ENCODE peak calls at places on chromosomes 11 and 22, in five cellular contexts. B is CD4-positive, alpha-beta memory T cell; A is GM23248; M is GM06990; U is CD4-positive, CD25-positive, alpha-beta regulatory T cell. N is an unnamed sample. For H3K27me3, the result is how much of the 10 kb centered on the place peaks cover.

GRCh38 chr11:35276396-35276795 is 137.4 kb downstream of the CD44 start:
- DNase-seq in B (peak), A (peak), M (no peak), U (peak), N (no peak)

GRCh38 chr11:12598330-12599256 is 75.6 kb upstream of the TEAD1 start:
- DNase-seq in B (peak), A (no peak), M (no peak), U (peak), N (no peak)

GRCh38 chr22:26464312-26464711 is 19.3 kb downstream of the HPS4 start:
- DNase-seq in B (no peak), A (peak), M (no peak), U (no peak), N (no peak)

GRCh38 chr11:121696177-121696863 is 243.6 kb upstream of the SORL1-AS1 start:
- DNase-seq in B (no peak), A (no peak), M (no peak), U (no peak), N (no peak)

GRCh38 chr11:70568504-70569172 is 170.3 kb downstream of the CTTN start:
- DNase-seq in B (no peak), A (peak), M (no peak), U (no peak), N (peak)

GRCh38 chr22:22397292-22397870 is 111.2 kb downstream of the ZNF280B start:
- DNase-seq in B (no peak), A (peak), M (no peak), U (no peak), N (peak)

GRCh38 chr11:8382436-8383053 is 118.9 kb upstream of the LMO1 start:
- DNase-seq in B (no peak), A (peak), M (no peak), U (no peak), N (no peak)

GRCh38 chr11:76269247-76269646 is 62.9 kb upstream of the WNT11 start:
- DNase-seq in B (no peak), A (peak), M (no peak), U (no peak), N (no peak)

GRCh38 chr11:68843052-68843561 is 1.4 kb upstream of the CPT1A start:
- DNase-seq in B (peak), A (peak), M (peak), U (peak), N (peak)

GRCh38 chr22:21448627-21449416 is 18.4 kb upstream of the TMEM191C start:
- DNase-seq in B (no peak), A (no peak), M (no peak), U (no peak), N (no peak)

GRCh38 chr22:19325296-19325950 is 33.9 kb upstream of the CLTCL1 start:
- DNase-seq in B (no peak), A (peak), M (no peak), U (no peak), N (no peak)

GRCh38 chr11:77547863-77548551 is 41.7 kb upstream of the AQP11 start:
- DNase-seq in B (peak), A (peak), M (no peak), U (peak), N (peak)

GRCh38 chr11:131064373-131064991 is 148.2 kb upstream of the SNX19 start:
- DNase-seq in B (no peak), A (peak), M (peak), U (peak), N (peak)

GRCh38 chr22:30826670-30827355 is 132.1 kb downstream of the OSBP2 start:
- DNase-seq in B (no peak), A (no peak), M (no peak), U (no peak), N (no peak)

GRCh38 chr11:63813563-63814382 is 517 bp downstream of the SPINDOC start:
- DNase-seq in B (peak), A (peak), M (peak), U (peak), N (no peak)

GRCh38 chr11:2194877-2195755 is 23.5 kb upstream of the TH start:
- DNase-seq in B (peak), A (peak), M (no peak), U (peak), N (no peak)

GRCh38 chr22:28808716-28809355 is 8.5 kb upstream of the XBP1 start:
- DNase-seq in B (no peak), A (no peak), M (no peak), U (no peak), N (peak)

GRCh38 chr11:36509265-36509664 is 807 bp downstream of the TRAF6 start:
- DNase-seq in B (peak), A (peak), M (no peak), U (peak), N (peak)

GRCh38 chr11:69825037-69825834 is 6.0 kb upstream of the FGF3 start:
- DNase-seq in B (no peak), A (peak), M (no peak), U (no peak), N (peak)

GRCh38 chr22:22981670-22982571 is 88.4 kb upstream of the GNAZ start:
- DNase-seq in B (no peak), A (no peak), M (no peak), U (no peak), N (no peak)

GRCh38 chr11:40027737-40028136 is 1431.7 kb downstream of the LRRC4C start:
- DNase-seq in B (no peak), A (no peak), M (no peak), U (no peak), N (no peak)

GRCh38 chr11:8701891-8702597 is 19.5 kb downstream of the RPL27A start:
- DNase-seq in B (no peak), A (no peak), M (no peak), U (no peak), N (no peak)

GRCh38 chr11:72770799-72771198 is 18.6 kb upstream of the ARAP1 start:
- DNase-seq in B (no peak), A (no peak), M (no peak), U (no peak), N (no peak)

GRCh38 chr11:82960779-82961143 is 59.2 kb downstream of the DDIAS start:
- DNase-seq in B (no peak), A (no peak), M (no peak), U (no peak), N (no peak)

GRCh38 chr11:86559311-86559945 is 113.0 kb downstream of the ME3 start:
- DNase-seq in B (no peak), A (peak), M (no peak), U (no peak), N (peak)

GRCh38 chr11:134293119-134294113 is 17.2 kb downstream of the GLB1L3 start:
- DNase-seq in B (no peak), A (no peak), M (no peak), U (no peak), N (no peak)

GRCh38 chr11:35138949-35139881 is at the start of gene CD44:
- DNase-seq in B (peak), A (peak), M (peak), U (peak), N (peak)

GRCh38 chr11:77191823-77192495 is 63.9 kb downstream of the MYO7A start:
- DNase-seq in B (peak), A (peak), M (peak), U (peak), N (peak)

GRCh38 chr11:8219257-8220021 is 44.2 kb downstream of the LMO1 start:
- DNase-seq in B (peak), A (peak), M (no peak), U (peak), N (peak)

DNA sequence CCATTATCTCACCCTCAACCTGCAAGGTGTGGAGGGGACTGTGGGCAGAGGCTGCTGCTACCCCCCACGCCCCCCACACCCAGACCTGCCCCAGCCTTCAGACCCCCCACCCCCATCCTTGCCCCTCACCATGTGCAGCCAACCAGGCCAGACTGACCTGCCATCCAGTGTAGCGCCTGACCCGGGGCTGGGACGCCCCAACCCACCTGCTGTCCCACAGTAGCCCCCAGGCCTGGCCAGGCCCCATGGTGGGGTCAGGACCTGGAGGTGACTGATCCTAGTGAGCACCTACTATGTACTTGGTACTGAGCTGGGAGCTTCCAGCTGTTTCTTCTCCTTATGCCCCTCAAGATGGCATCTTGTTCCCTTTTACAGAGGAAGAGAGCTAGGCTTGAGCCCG is 113.1 kb downstream of the CACNA1I start:
- DNase-seq in B (no peak), A (no peak), M (no peak), U (no peak), N (no peak)
- H3K27me3 ChIP-seq in B (under half), A (under half), M (under half), U (under half), N (under half)

DNA sequence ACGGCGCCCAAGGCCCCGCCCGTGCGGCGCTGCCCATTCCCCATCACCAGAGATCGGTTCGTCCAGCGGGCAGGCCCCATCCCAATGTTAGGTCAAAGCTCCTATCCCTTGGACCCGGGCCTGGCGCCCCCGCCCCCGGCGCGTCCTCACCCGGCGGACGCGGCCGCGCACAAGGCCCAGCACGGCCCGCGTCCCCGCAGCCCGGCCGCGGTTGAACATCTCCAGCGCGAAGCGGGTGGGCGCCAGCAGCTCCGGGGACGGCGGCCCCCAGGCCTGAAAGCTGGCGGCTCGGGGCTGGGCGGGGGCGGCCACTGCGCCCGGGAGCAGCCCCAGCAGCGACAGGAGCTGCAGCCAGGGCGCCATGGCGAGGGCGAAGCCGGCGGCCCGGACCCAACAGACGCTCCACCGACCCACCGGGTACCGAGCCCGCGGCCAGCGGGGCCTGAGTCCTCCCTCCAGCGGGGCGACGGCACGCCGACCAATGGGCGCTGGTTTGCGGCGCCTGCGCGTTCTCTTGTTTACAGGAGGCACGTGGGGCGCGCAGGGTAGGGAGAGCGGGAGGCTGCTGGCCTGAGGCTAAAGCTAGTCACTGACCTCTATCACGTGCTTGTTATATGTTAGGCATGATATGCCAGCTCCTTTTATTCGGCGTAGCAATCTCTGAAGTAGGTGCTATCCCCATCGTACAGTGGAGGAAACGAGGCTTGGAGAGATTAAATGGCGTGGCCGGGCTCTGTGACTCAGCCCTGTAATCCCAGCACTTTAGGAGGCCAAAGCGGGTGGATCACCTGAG is at the start of gene CTSF:
- DNase-seq in B (peak), A (peak), M (peak), U (peak), N (peak)
- H3K4me3 ChIP-seq in B (peak), A (peak), M (peak), U (peak), N (peak)

GRCh38 chr22:49827853-49828598 is at the start of gene BRD1:
- DNase-seq in B (peak), A (peak), M (peak), U (peak), N (peak)

GRCh38 chr22:49826603-49827306 is 918 bp downstream of the BRD1 start:
- DNase-seq in B (peak), A (peak), M (peak), U (peak), N (peak)

GRCh38 chr22:49829044-49829719 is 1.5 kb upstream of the BRD1 start:
- DNase-seq in B (peak), A (no peak), M (no peak), U (peak), N (no peak)

GRCh38 chr22:49827307-49827852 is 293 bp downstream of the BRD1 start:
- DNase-seq in B (no peak), A (peak), M (no peak), U (no peak), N (no peak)

DNA sequence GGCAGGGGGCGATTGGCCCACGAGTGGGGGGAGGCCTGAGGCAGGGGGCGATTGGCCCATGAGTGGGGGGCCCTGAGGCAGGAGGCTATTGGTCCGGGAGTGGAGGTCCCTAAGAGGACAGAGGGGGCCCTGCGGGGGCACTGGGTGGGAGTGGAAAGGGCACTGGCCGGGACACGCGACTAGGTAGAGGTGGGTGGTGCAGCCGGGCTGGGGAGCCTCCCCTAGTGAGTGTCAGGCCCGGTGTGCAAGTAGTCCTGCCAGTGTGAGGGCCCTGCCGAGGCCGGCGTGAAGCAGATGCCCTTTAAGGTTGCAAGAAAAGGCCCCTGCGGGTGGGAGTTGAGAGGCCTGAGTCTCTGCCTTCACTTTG is 909 bp upstream of the BRD1 start:
- DNase-seq in B (no peak), A (no peak), M (no peak), U (no peak), N (no peak)
- H3K27me3 ChIP-seq in B (under half), A (under half), M (under half), U (under half), N (under half)

GRCh38 chr11:4695442-4695841 is 2.2 kb downstream of the OR51E2 start:
- DNase-seq in B (no peak), A (no peak), M (no peak), U (no peak), N (no peak)
- H3K4me3 ChIP-seq in B (no peak), A (no peak), M (no peak), U (no peak), N (no peak)

DNA sequence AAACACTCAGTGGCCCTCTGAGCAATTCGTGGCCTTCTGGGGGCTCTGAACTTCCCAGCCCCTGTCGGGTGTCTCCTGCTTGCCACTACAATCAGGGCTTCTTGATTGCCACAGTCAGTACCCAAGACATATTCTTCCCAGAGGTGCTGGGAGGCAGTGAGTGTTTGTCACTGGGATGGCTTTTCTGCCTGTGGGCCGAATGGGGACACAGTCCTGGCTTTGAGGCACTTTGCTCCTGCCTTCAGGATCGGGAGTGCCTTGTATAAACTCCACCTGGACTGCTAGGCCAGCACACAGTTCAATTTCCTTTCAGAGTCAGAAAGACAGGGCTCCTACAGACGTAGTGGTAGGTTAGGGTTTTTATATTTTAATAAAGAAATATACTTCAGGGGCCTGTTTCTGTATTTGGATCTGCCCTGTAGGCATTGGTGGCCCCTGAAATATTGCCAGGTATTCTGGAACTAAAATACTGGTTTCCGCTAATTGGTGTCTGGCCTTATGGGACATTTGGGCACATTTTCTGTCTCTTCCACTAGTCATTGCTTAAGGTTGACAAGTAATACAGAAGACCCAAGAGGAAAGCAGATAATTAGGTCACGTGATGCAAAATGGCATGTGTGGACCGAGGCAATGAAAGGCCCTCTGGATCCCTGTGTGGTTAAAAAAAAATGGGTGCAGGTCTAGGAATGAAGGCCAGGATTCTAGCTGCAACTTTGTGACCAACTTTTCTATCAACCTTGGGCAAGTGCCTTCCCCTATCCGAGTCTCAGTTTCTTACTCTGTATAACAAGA is 98.4 kb upstream of the NARS2 start:
- DNase-seq in B (no peak), A (no peak), M (no peak), U (no peak), N (no peak)
- H3K27me3 ChIP-seq in B (under half), A (under half), M (under half), U (under half), N (under half)

DNA sequence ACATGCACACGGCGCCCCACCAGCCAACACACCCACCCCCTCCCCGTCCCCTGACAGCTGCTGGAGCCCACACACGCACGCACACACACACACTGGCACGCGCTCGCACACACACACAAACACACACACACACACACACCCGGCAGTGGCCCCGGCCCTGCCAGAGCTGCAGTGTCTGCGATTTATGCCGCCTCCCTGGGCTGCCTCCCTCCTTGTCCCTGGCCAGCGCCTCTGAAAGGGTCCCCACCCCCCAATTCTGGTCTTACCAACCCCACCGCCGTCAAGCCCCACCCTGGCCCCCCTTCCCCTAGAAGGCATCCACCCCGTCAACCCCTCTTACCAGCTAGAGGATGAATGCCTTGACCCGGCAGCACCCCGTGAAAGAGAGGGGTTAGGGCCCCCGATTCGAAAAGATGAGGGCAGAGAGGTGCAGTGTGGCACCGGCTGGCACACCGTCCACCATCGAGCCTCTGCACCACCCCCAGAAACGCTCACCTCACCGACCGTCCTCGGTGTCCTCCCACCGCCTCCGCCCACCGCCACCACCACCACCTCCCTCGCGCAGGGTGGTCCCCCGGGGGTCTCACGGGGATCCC is 649 bp downstream of the ELFN2 start:
- DNase-seq in B (no peak), A (no peak), M (no peak), U (no peak), N (no peak)
- H3K4me3 ChIP-seq in B (no peak), A (peak), M (no peak), U (no peak), N (peak)

GRCh38 chr11:120294096-120294495 is 31.0 kb upstream of the TLCD5 start:
- DNase-seq in B (no peak), A (no peak), M (no peak), U (no peak), N (no peak)

GRCh38 chr11:120298461-120298860 is 26.6 kb upstream of the TLCD5 start:
- DNase-seq in B (no peak), A (no peak), M (no peak), U (no peak), N (no peak)

GRCh38 chr11:120293038-120293800 is 31.9 kb upstream of the TLCD5 start:
- DNase-seq in B (no peak), A (no peak), M (no peak), U (no peak), N (peak)

GRCh38 chr11:120295110-120295509 is 30.0 kb upstream of the TLCD5 start:
- DNase-seq in B (no peak), A (no peak), M (no peak), U (no peak), N (peak)

GRCh38 chr11:120296554-120296953 is 28.5 kb upstream of the TLCD5 start:
- DNase-seq in B (no peak), A (no peak), M (no peak), U (no peak), N (no peak)
- H3K27me3 ChIP-seq in B (under half), A (under half), M (under half), U (under half), N (under half)